ENCODE peak calls at places on chromosomes 1 and 21, in four cellular contexts. V is HAP-1, F is aorta, I is pancreas. H is an unnamed sample.

GRCh38 chr1:197944485-197944884 is 27.3 kb downstream of the LHX9 start:
- DNase-seq in F (no peak), I (no peak), V (no peak), H (no peak)

GRCh38 chr1:50774759-50775351 is 185.2 kb downstream of the FAF1 start:
- DNase-seq in V (peak; percentile 22), I (no peak), F (no peak), H (no peak)

GRCh38 chr1:215482079-215482478 is 85.0 kb upstream of the KCTD3 start:
- DNase-seq in I (no peak), F (no peak), V (no peak), H (no peak)

GRCh38 chr21:31644648-31645047 is 14.8 kb upstream of the SOD1 start:
- DNase-seq in V (no peak), F (no peak), I (no peak), H (no peak)

GRCh38 chr1:53068314-53069084 is 6.5 kb downstream of the PODN start:
- DNase-seq in I (peak; percentile 17), F (no peak), V (peak; percentile 1), H (peak; percentile 22)

GRCh38 chr1:109771712-109772657 is 8.3 kb upstream of the EPS8L3 start:
- DNase-seq in V (no peak), I (no peak), F (peak; percentile 63), H (peak; percentile 20)

GRCh38 chr21:34351786-34352241 is 12.0 kb upstream of the KCNE2 start:
- DNase-seq in I (no peak), F (no peak), V (peak; percentile 76), H (no peak)

GRCh38 chr1:22547818-22548454 is 15.4 kb upstream of the EPHA8 start:
- DNase-seq in V (no peak), F (no peak), I (no peak), H (no peak)

GRCh38 chr1:109617291-109617801 is 2.1 kb downstream of the GNAT2 start:
- DNase-seq in V (no peak), I (no peak), F (no peak), H (no peak)

GRCh38 chr1:2590233-2591141 is 3.9 kb downstream of the PRXL2B start:
- DNase-seq in F (peak; percentile 74), V (no peak), I (peak; percentile 60), H (peak; percentile 29)

GRCh38 chr1:209805875-209806760 is at the start of gene IRF6:
- DNase-seq in I (peak; percentile 98), F (peak; percentile 86), V (no peak), H (peak; percentile 96)

GRCh38 chr1:234214129-234214910 is 158.9 kb upstream of the COA6 start:
- DNase-seq in I (peak; percentile 83), V (peak; percentile 45), F (peak; percentile 76), H (peak; percentile 65)

GRCh38 chr1:1402081-1402900 is 3.2 kb upstream of the CCNL2 start:
- DNase-seq in I (peak; percentile 50), V (peak; percentile 79), F (no peak), H (no peak)

GRCh38 chr1:221439008-221439733 is 302.7 kb downstream of the DUSP10 start:
- DNase-seq in F (no peak), I (no peak), V (no peak), H (no peak)

GRCh38 chr1:30444404-30444803 is 279.0 kb downstream of the MATN1 start:
- DNase-seq in I (no peak), F (no peak), V (no peak), H (no peak)

GRCh38 chr1:61825398-61825797 is 83.1 kb downstream of the PATJ start:
- DNase-seq in V (no peak), I (no peak), F (no peak), H (no peak)

GRCh38 chr1:110210604-110211502 is 739 bp downstream of the KCNC4 start:
- DNase-seq in V (peak; percentile 71), I (peak; percentile 85), F (peak; percentile 86), H (peak; percentile 90)

GRCh38 chr1:54844564-54844963 is 42.4 kb downstream of the DHCR24 start:
- DNase-seq in F (no peak), I (no peak), V (no peak), H (no peak)

GRCh38 chr21:45330075-45330781 is 42.5 kb upstream of the POFUT2 start:
- DNase-seq in I (peak; percentile 90), V (no peak), F (peak; percentile 82), H (peak; percentile 80)

GRCh38 chr1:16605532-16605931 is 7.8 kb downstream of the NBPF1 start:
- DNase-seq in V (no peak), F (peak; percentile 76), I (no peak), H (peak; percentile 84)

GRCh38 chr1:115423776-115424175 is 85.7 kb upstream of the NGF start:
- DNase-seq in F (no peak), I (no peak), V (no peak), H (no peak)

GRCh38 chr1:226702318-226702956 is 36.6 kb downstream of the ITPKB start:
- DNase-seq in I (no peak), F (no peak), V (no peak), H (no peak)
- H3K4me1 ChIP-seq in I (peaks cover 8% of the 10 kb centered on the region), F (no peaks in the 10 kb centered on the region), V (peaks cover 6% of the 10 kb centered on the region), H (peaks cover 28% of the 10 kb centered on the region)

GRCh38 chr1:8674912-8675311 is 142.5 kb downstream of the RERE start:
- DNase-seq in V (no peak), I (no peak), F (no peak), H (no peak)
- H3K4me1 ChIP-seq in V (peaks cover 4% of the 10 kb centered on the region), I (peaks cover 45% of the 10 kb centered on the region), F (peaks cover 13% of the 10 kb centered on the region), H (peaks cover 33% of the 10 kb centered on the region)

GRCh38 chr1:9413877-9414213 is 121.2 kb downstream of the SPSB1 start:
- DNase-seq in I (no peak), F (peak; percentile 90), V (no peak), H (peak; percentile 69)
- H3K4me1 ChIP-seq in I (peaks cover 10% of the 10 kb centered on the region), F (peaks cover 5% of the 10 kb centered on the region), V (no peaks in the 10 kb centered on the region), H (peaks cover 16% of the 10 kb centered on the region)

GRCh38 chr1:223144914-223145313 is 1.9 kb upstream of the TLR5 start:
- DNase-seq in F (no peak), I (no peak), V (no peak), H (no peak)

GRCh38 chr1:223142269-223142668 is 779 bp downstream of the TLR5 start:
- DNase-seq in I (no peak), V (no peak), F (no peak), H (no peak)

GRCh38 chr1:223142795-223143759 is at the start of gene TLR5:
- DNase-seq in F (peak; percentile 96), V (peak; percentile 92), I (peak; percentile 95), H (peak; percentile 99)

GRCh38 chr1:223144431-223144830 is 1.4 kb upstream of the TLR5 start:
- DNase-seq in F (no peak), I (no peak), V (no peak), H (no peak)

GRCh38 chr1:223143760-223144248 is 756 bp upstream of the TLR5 start:
- DNase-seq in I (no peak), F (no peak), V (no peak), H (peak; percentile 80)
- H3K4me1 ChIP-seq in I (no peaks in the 10 kb centered on the region), F (no peaks in the 10 kb centered on the region), V (peaks cover 4% of the 10 kb centered on the region), H (peaks cover 53% of the 10 kb centered on the region)

DNA sequence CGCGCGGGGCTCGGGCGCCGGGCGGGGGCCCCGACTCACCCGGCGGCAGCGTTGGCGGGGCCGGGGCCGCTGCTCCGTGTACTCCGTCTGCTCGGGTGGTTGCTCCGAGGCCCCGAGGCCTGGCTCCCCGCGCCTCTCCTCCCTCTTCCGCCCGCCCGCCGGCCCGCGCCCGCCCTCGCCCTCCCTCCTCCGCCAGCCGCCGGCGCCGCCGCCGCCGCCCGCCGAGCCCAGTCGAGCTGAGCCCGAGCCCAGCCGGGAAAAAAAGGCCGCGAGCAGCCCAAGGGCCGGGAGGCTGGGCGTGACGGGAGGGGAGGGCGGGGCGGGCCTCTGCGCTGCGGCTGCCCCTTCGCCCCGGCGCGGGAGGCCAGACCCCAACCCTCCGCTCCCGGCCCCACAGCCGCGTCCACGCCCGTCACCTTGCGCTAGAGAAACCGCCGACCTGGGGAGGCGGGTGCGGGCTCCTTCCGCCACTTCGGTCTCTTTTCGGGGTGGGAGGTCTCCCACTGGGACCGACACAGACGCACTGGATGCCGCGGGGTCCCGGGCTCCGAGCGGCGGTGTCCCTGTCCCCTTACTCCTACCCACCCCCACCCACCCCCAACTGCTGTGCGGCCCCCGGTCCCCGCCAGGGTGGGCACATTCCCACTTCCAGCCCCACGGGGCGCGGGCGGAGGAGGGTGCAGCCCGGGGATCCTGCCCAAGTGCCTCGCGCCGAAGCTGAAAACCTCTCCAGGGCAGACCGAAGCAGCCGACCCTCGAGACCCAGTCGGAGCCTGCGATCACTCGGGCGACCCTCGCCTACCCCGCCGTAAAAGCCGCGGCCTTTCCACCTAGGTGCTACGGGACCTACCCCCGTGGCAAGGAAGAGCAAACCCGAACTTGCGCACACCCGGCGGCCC is at the start of gene CERS2:
- DNase-seq in V (peak; percentile 83), I (peak; percentile 94), F (peak; percentile 95), H (peak; percentile 98)
- H3K4me1 ChIP-seq in V (peaks cover 32% of the 10 kb centered on the region), I (peaks cover 23% of the 10 kb centered on the region), F (no peaks in the 10 kb centered on the region), H (peaks cover 51% of the 10 kb centered on the region)

GRCh38 chr1:20184997-20185833 is 681 bp upstream of the UBXN10 start:
- DNase-seq in V (no peak), I (no peak), F (no peak), H (no peak)
- H3K4me1 ChIP-seq in V (no peaks in the 10 kb centered on the region), I (no peaks in the 10 kb centered on the region), F (no peaks in the 10 kb centered on the region), H (peaks cover 13% of the 10 kb centered on the region)

DNA sequence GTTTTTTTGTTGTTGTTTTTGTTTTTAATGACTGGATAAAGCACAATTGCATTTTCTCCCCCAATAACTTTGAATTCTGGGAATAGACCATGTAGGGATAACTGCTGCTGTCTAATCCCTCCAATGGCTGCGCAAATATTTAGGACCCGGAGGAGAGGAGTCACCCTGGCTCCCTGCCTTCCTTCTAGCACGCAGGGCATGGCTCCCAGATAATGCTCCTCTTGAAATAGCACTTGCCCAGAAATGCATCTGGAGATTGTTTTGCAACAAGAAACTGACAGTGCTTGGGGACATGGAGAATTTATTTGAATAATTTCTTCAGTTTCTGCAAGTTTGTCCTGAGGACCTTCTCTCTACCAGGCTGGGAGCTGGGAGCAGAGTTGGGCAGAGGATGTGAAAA is 83.5 kb downstream of the MAN1C1 start:
- DNase-seq in V (no peak), I (no peak), F (peak; percentile 85), H (no peak)
- H3K4me1 ChIP-seq in V (peaks cover 4% of the 10 kb centered on the region), I (no peaks in the 10 kb centered on the region), F (peaks cover 4% of the 10 kb centered on the region), H (peaks cover 9% of the 10 kb centered on the region)

DNA sequence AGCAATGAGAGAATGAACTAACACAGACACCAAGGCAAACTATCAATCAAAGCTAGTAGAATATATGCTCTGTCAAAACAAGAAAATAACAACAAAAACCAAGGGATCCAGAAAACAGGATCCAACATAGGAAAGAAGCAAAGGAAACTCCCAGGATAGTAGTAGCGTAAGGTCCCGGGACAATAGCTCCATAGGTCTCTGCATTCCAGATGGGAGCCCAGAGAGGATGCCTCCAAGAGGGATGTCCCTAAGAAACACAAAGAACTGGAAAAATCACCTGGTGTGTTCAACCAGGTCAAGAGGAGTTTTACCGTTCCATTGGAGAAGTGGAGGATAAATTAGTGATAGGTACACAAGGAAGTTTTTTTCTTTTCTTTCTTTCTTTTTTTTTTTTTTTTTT is 5.7 kb upstream of the FAM43B start:
- DNase-seq in I (no peak), V (no peak), F (no peak), H (no peak)
- H3K4me1 ChIP-seq in I (no peaks in the 10 kb centered on the region), V (no peaks in the 10 kb centered on the region), F (no peaks in the 10 kb centered on the region), H (no peaks in the 10 kb centered on the region)